ENCODE peak calls at places on chromosomes 3 and 15, in six cellular contexts. H is KG1; O is stimulated activated CD4-positive, alpha-beta T cell treated with anti-CD3 and anti-CD28 coated beads, Interleukin-1b, Interleukin-23, amount 100 ng/mL, for 4 hours; K is NCI-H774; Z is body of pancreas; X is activated T-cell treated with anti-CD3 and anti-CD28 coated beads, Interleukin-2, amount 50 U/mL, for 24 hours. R is an unnamed sample.

GRCh38 chr15:101024111-101024695 is 105.0 kb downstream of the LRRK1 start:
- DNase-seq in H (no peak), O (no peak), K (no peak), Z (peak), X (no peak), R (peak)

GRCh38 chr3:128499724-128500275 is 6.8 kb upstream of the GATA2 start:
- DNase-seq in H (no peak), O (no peak), K (no peak), Z (no peak), X (no peak), R (no peak)

GRCh38 chr3:55267206-55267930 is 219.7 kb downstream of the WNT5A start:
- DNase-seq in H (no peak), O (no peak), K (no peak), Z (no peak), X (no peak), R (no peak)

GRCh38 chr15:91942676-91943417 is 89.3 kb downstream of the SLCO3A1 start:
- DNase-seq in H (peak), O (no peak), K (peak), Z (peak), X (no peak), R (peak)

GRCh38 chr3:187822402-187822801 is 77.1 kb upstream of the BCL6 start:
- DNase-seq in H (no peak), O (no peak), K (no peak), Z (no peak), X (no peak), R (no peak)

GRCh38 chr3:112773864-112774263 is 72.8 kb downstream of the CD200R1L start:
- DNase-seq in H (no peak), O (peak), K (peak), Z (no peak), X (no peak), R (no peak)

GRCh38 chr3:36786921-36787890 is 22.9 kb upstream of the DCLK3 start:
- DNase-seq in H (no peak), O (no peak), K (no peak), Z (peak), X (no peak), R (no peak)

GRCh38 chr15:89472785-89473256 is 23.6 kb downstream of the RHCG start:
- DNase-seq in H (no peak), O (no peak), K (peak), Z (peak), X (peak), R (peak)

GRCh38 chr3:120772081-120772480 is 29.5 kb downstream of the GTF2E1 start:
- DNase-seq in H (no peak), O (no peak), K (no peak), Z (no peak), X (no peak), R (no peak)

GRCh38 chr3:38325256-38325655 is 21.3 kb upstream of the XYLB start:
- DNase-seq in H (no peak), O (no peak), K (no peak), Z (no peak), X (no peak), R (no peak)

GRCh38 chr3:151314593-151314992 is 2.0 kb downstream of the GPR87 start:
- DNase-seq in H (no peak), O (no peak), K (no peak), Z (no peak), X (no peak), R (no peak)